ENCODE peak calls at places on chromosomes 6 and 20, in eight cellular contexts. J is spleen, H is uterus, V is tibial nerve, W is adrenal gland, M is upper lobe of left lung, R is lower leg skin, G is Peyer's patch. I is an unnamed sample.

GRCh38 chr20:63349516-63349895 is 11.6 kb downstream of the CHRNA4 start:
- DNase-seq in V (no peak), W (no peak), R (no peak), H (no peak), M (peak), J (no peak), G (no peak), I (no peak)

GRCh38 chr20:52432740-52433139 is 241.2 kb upstream of the ZFP64 start:
- DNase-seq in W (no peak), V (no peak), G (no peak), J (no peak), M (no peak), H (no peak), R (no peak), I (no peak)

GRCh38 chr20:25057234-25058050 is 497 bp downstream of the ACSS1 start:
- DNase-seq in V (peak), M (peak), H (peak), W (peak), G (peak), J (peak), R (peak), I (peak)

GRCh38 chr6:111306104-111306888 is 176.7 kb downstream of the REV3L start:
- DNase-seq in G (no peak), J (no peak), H (no peak), R (no peak), M (no peak), W (no peak), V (no peak), I (no peak)

GRCh38 chr20:51042657-51043247 is 19.8 kb upstream of the KCNG1 start:
- DNase-seq in V (no peak), H (no peak), M (no peak), R (no peak), W (no peak), G (peak), J (peak), I (no peak)

GRCh38 chr6:96651816-96652215 is 88.9 kb downstream of the FHL5 start:
- DNase-seq in J (no peak), G (no peak), M (no peak), H (no peak), W (no peak), R (no peak), V (no peak), I (no peak)

GRCh38 chr6:136761227-136761922 is 30.9 kb downstream of the MAP3K5 start:
- DNase-seq in J (peak), V (no peak), M (no peak), G (no peak), W (no peak), H (no peak), R (no peak), I (no peak)

GRCh38 chr20:36653456-36653855 is 7.5 kb upstream of the SLA2 start:
- DNase-seq in W (no peak), V (no peak), R (peak), J (no peak), H (no peak), M (no peak), G (no peak), I (no peak)

GRCh38 chr20:38806855-38807655 is 1.6 kb downstream of the PPP1R16B start:
- DNase-seq in G (peak), W (no peak), M (peak), R (peak), H (no peak), J (peak), V (no peak), I (no peak)

GRCh38 chr20:39605908-39606307 is 643.8 kb downstream of the DHX35 start:
- DNase-seq in V (no peak), W (no peak), R (no peak), G (no peak), H (no peak), M (no peak), J (no peak), I (no peak)

GRCh38 chr6:4950849-4951533 is 52.8 kb downstream of the RPP40 start:
- DNase-seq in H (no peak), R (no peak), J (no peak), M (no peak), W (no peak), V (no peak), G (no peak), I (no peak)

GRCh38 chr6:155033021-155033801 is 38.1 kb downstream of the TIAM2 start:
- DNase-seq in W (no peak), J (no peak), H (no peak), R (peak), V (no peak), G (no peak), M (no peak), I (no peak)

GRCh38 chr6:53837875-53838806 is 43.3 kb downstream of the LRRC1 start:
- DNase-seq in M (no peak), G (no peak), H (peak), W (peak), V (no peak), R (no peak), J (no peak), I (peak)

GRCh38 chr6:54493138-54493537 is 184.9 kb downstream of the TINAG start:
- DNase-seq in M (no peak), H (no peak), G (no peak), W (no peak), J (no peak), R (no peak), V (no peak), I (no peak)

GRCh38 chr20:57698191-57698866 is 11.5 kb downstream of the PMEPA1 start:
- DNase-seq in V (no peak), G (peak), M (peak), W (peak), R (no peak), H (peak), J (no peak), I (no peak)

GRCh38 chr6:7821426-7821825 is 89.2 kb downstream of the TXNDC5 start:
- DNase-seq in W (peak), H (no peak), G (no peak), R (no peak), V (no peak), M (no peak), J (no peak), I (no peak)

GRCh38 chr6:106761160-106761559 is 131.8 kb downstream of the QRSL1 start:
- DNase-seq in R (no peak), H (no peak), M (no peak), V (no peak), J (no peak), G (no peak), W (no peak), I (no peak)

GRCh38 chr20:25484224-25484846 is 76.9 kb downstream of the GINS1 start:
- DNase-seq in J (no peak), R (no peak), V (no peak), G (no peak), H (no peak), W (no peak), M (peak), I (no peak)

GRCh38 chr20:37816003-37816402 is 86.9 kb upstream of the VSTM2L start:
- DNase-seq in W (no peak), J (no peak), H (no peak), G (no peak), V (no peak), M (no peak), R (no peak), I (no peak)

GRCh38 chr6:51322505-51322904 is 503.8 kb downstream of the TFAP2B start:
- DNase-seq in J (no peak), G (no peak), V (no peak), H (no peak), W (no peak), R (no peak), M (no peak), I (no peak)

GRCh38 chr6:28648035-28648877 is 122.6 kb downstream of the GPX5 start:
- DNase-seq in H (peak), J (no peak), G (no peak), W (peak), R (no peak), M (no peak), V (no peak), I (no peak)

GRCh38 chr20:60262967-60263603 is 304.9 kb downstream of the CDH26 start:
- DNase-seq in W (peak), J (peak), G (peak), R (no peak), V (no peak), M (no peak), H (no peak), I (no peak)

GRCh38 chr6:3090013-3090412 is 21.7 kb downstream of the RIPK1 start:
- DNase-seq in G (no peak), J (no peak), V (no peak), H (no peak), R (no peak), W (no peak), M (no peak), I (no peak)

GRCh38 chr20:5044075-5044620 is 42.8 kb upstream of the SLC23A2 start:
- DNase-seq in H (no peak), V (no peak), G (no peak), J (no peak), R (no peak), M (no peak), W (no peak), I (no peak)

GRCh38 chr20:45080867-45081616 is 19.9 kb downstream of the KCNS1 start:
- DNase-seq in H (no peak), W (no peak), M (no peak), R (no peak), J (no peak), G (no peak), V (no peak), I (no peak)

GRCh38 chr6:5121956-5122355 is 36.8 kb downstream of the PPP1R3G start:
- DNase-seq in W (no peak), M (no peak), V (no peak), G (no peak), R (peak), H (no peak), J (no peak), I (no peak)

GRCh38 chr6:42166444-42167141 is 6.6 kb upstream of the GUCA1A start:
- DNase-seq in V (peak), J (no peak), H (peak), W (peak), R (peak), M (no peak), G (peak), I (no peak)

GRCh38 chr20:32960849-32961731 is 43.1 kb downstream of the SUN5 start:
- DNase-seq in W (no peak), M (peak), J (peak), V (no peak), G (peak), R (no peak), H (no peak), I (peak)

GRCh38 chr20:35345189-35345588 is 53.0 kb upstream of the FAM83C start:
- DNase-seq in W (no peak), G (no peak), R (no peak), V (no peak), H (no peak), M (no peak), J (no peak), I (no peak)

GRCh38 chr6:111129003-111129402 is 41.7 kb downstream of the SLC16A10 start:
- DNase-seq in J (no peak), H (no peak), R (no peak), G (no peak), W (peak), M (no peak), V (no peak), I (peak)

GRCh38 chr6:2828629-2829028 is 13.0 kb downstream of the SERPINB1 start:
- DNase-seq in V (no peak), M (no peak), W (no peak), J (no peak), H (no peak), G (no peak), R (no peak), I (no peak)

GRCh38 chr20:17525650-17526049 is 5.5 kb downstream of the BFSP1 start:
- DNase-seq in J (no peak), W (peak), M (no peak), G (peak), R (peak), V (no peak), H (no peak), I (no peak)

GRCh38 chr6:129539032-129539431 is 170.9 kb downstream of the ARHGAP18 start:
- DNase-seq in J (no peak), W (no peak), H (no peak), R (no peak), M (no peak), V (no peak), G (no peak), I (no peak)

GRCh38 chr6:36962874-36963273 is 8.3 kb downstream of the PI16 start:
- DNase-seq in J (peak), W (peak), M (no peak), G (peak), H (no peak), V (peak), R (peak), I (peak)

GRCh38 chr6:35048631-35049083 is 92.5 kb downstream of the TCP11 start:
- DNase-seq in H (no peak), G (peak), M (no peak), J (no peak), V (no peak), W (peak), R (peak), I (peak)

GRCh38 chr6:69883551-69883950 is 17.2 kb downstream of the COL19A1 start:
- DNase-seq in V (no peak), W (no peak), G (no peak), R (no peak), H (no peak), M (no peak), J (no peak), I (no peak)

GRCh38 chr6:25132934-25133333 is 146.2 kb upstream of the CARMIL1 start:
- DNase-seq in H (no peak), W (no peak), R (no peak), V (no peak), J (no peak), M (no peak), G (no peak), I (no peak)

GRCh38 chr6:133978896-133979240 is 25.8 kb downstream of the TBPL1 start:
- DNase-seq in J (no peak), W (no peak), H (no peak), R (no peak), M (no peak), V (no peak), G (no peak), I (no peak)
- H3K4me3 ChIP-seq in J (no peak), W (no peak), H (no peak), R (no peak), M (no peak), V (no peak), G (no peak), I (no peak)

GRCh38 chr6:118548136-118548535 is at the start of gene PLN:
- DNase-seq in H (peak), J (no peak), M (no peak), G (no peak), W (no peak), V (no peak), R (no peak), I (no peak)
- TF ChIP-seq POLR2A in H (peak), J (no peak), M (no peak), G (no peak), W (no peak), V (no peak), R (no peak), I (peak)

GRCh38 chr20:1617055-1617454 is 2.8 kb downstream of the SIRPB1 start:
- DNase-seq in W (no peak), H (no peak), J (no peak), M (no peak), G (no peak), R (no peak), V (no peak), I (no peak)
- H3K4me3 ChIP-seq in W (no peak), H (no peak), J (no peak), M (no peak), G (no peak), R (no peak), V (no peak), I (no peak)

GRCh38 chr6:87152528-87152950 is 2.8 kb upstream of the ZNF292 start:
- DNase-seq in H (no peak), R (no peak), V (no peak), M (no peak), G (no peak), W (no peak), J (no peak), I (no peak)

GRCh38 chr6:87155272-87155919 is at the start of gene ZNF292:
- DNase-seq in J (peak), H (peak), W (peak), G (peak), V (peak), M (peak), R (peak), I (peak)

GRCh38 chr6:87154641-87155271 is 609 bp upstream of the ZNF292 start:
- DNase-seq in R (no peak), G (no peak), H (no peak), V (no peak), W (peak), J (no peak), M (no peak), I (no peak)

GRCh38 chr6:87151471-87151785 is 3.9 kb upstream of the ZNF292 start:
- DNase-seq in H (no peak), R (no peak), M (no peak), V (no peak), G (no peak), J (no peak), W (no peak), I (no peak)

DNA sequence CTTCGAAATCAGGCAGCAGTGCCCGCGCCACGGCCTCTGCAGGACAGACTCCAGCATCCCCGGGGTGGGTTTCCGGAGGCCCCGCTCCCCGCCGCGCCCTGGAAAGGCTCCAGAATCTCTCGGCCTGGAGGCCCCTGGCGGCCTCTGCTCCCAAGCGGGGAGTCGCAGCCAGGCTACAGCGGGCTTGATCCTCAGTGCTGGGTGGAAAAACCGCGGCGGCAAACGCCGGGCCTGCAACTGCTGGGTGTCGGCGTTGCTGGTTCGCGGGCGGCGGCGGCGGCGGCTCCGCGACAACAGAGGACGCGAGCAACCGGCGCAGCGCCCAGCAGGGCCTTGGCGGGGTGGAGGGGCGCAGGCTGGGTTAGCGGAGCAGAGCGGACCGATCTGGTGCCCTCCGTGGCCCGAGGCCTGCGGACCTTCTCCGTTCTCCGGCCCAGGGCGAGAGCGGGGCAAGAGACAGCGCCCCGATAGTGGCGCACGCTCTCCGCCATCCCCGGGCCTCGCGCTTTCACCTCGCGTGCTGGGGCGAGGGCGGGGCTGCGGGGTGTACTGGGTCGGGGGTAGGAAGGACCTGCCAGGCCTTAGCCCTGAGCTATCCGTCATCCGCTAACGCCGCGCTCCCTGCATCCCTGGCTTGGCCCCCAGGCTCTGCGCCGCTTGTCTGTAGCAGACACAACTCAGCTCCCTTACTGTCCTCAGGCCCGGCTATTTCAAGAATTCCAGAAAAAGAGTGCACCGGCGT is 3.4 kb upstream of the ZNF292 start:
- DNase-seq in M (peak), J (peak), G (peak), R (peak), H (peak), V (peak), W (peak), I (peak)
- TF ChIP-seq POLR2A in M (peak), J (no peak), G (peak), R (no peak), H (peak), V (peak), W (peak), I (no peak)

GRCh38 chr6:45439459-45439858 is 61.7 kb upstream of the SUPT3H start:
- DNase-seq in J (no peak), M (no peak), G (no peak), V (no peak), R (no peak), H (no peak), W (no peak), I (no peak)
- H3K4me3 ChIP-seq in J (no peak), M (no peak), G (no peak), V (no peak), R (no peak), H (no peak), W (no peak), I (no peak)

GRCh38 chr20:48923149-48923718 is 1.7 kb downstream of the ARFGEF2 start:
- DNase-seq in M (no peak), J (no peak), H (no peak), W (no peak), R (no peak), G (no peak), V (no peak), I (no peak)
- TF ChIP-seq POLR2A in M (no peak), J (no peak), H (no peak), W (peak), R (no peak), G (no peak), V (no peak), I (no peak)

DNA sequence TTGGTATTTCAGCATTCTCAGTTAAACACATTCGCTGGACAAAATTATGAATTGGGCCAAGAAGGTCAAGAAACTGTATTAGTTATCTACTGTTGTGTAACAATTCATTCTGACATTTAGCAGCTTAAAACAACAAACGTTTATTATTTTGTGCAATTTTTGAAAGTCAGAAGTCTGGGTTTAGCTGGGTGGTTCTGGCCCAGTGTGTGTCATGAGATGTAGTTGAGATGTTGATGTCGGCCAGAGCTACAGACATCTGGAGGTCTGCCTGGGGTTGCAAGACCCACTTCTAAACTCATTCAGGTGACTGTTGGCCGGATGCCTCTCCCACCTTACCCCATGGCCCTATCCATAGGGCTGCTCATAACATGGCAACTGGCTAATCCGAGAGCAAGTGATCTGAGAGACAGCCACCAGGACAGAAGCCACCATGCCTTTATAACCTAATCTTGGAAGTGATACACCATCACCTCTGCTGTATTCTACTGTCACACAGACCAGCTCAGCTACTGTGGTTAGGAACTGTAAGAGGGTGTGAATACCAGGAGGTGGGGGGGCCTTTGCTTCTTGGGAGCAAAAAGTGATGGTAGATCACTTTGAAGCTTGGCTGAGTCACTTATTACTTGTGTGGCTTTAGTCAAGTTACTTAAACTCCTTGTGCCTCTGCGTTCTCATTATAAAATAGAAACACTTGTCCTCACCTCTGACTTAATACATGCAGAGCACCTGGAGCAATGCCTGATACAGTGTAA is 217.0 kb upstream of the MYLIP start:
- DNase-seq in G (no peak), W (no peak), M (no peak), J (no peak), V (no peak), R (no peak), H (no peak), I (no peak)
- H3K4me3 ChIP-seq in G (no peak), W (no peak), M (no peak), J (no peak), V (no peak), R (no peak), H (no peak), I (no peak)